ENCODE peak calls at places on chromosomes 11 and 22, in five cellular contexts. C is stimulated activated CD4-positive, alpha-beta T cell treated with anti-CD3 and anti-CD28 coated beads, Interleukin-4, amount 100 ng/mL, for 48 hours; U is astrocyte of the spinal cord; G is kidney; R is NCI-H510A. J is an unnamed sample.

GRCh38 chr11:128825050-128825806 is 41.9 kb downstream of the KCNJ1 start:
- DNase-seq in C (no peak), U (no peak), G (peak; percentile 82), R (no peak), J (no peak)

GRCh38 chr11:68461284-68461861 is 821 bp downstream of the PPP6R3 start:
- DNase-seq in C (no peak), U (peak; percentile 62), G (no peak), R (no peak), J (no peak)

GRCh38 chr11:223026-223789 is 12.9 kb downstream of the SIRT3 start:
- DNase-seq in C (no peak), U (no peak), G (peak; percentile 45), R (no peak), J (no peak)

GRCh38 chr22:34986461-34986977 is 79.4 kb upstream of the ISX start:
- DNase-seq in C (no peak), U (no peak), G (no peak), R (no peak), J (no peak)

GRCh38 chr11:60195923-60196368 is 13.1 kb upstream of the MS4A6A start:
- DNase-seq in C (no peak), U (no peak), G (no peak), R (no peak), J (no peak)

GRCh38 chr11:19083166-19083565 is 22.6 kb upstream of the MRGPRX2 start:
- DNase-seq in C (no peak), U (no peak), G (no peak), R (no peak), J (no peak)

GRCh38 chr11:61715877-61716276 is 35.7 kb downstream of the DAGLA start:
- DNase-seq in C (no peak), U (no peak), G (no peak), R (no peak), J (no peak)

GRCh38 chr22:42621505-42622002 is 6.9 kb upstream of the POLDIP3 start:
- DNase-seq in C (peak; percentile 51), U (peak; percentile 56), G (peak; percentile 91), R (no peak), J (peak; percentile 32)

GRCh38 chr11:123429336-123429735 is 733 bp upstream of the GRAMD1B start:
- DNase-seq in C (no peak), U (peak; percentile 45), G (no peak), R (no peak), J (no peak)

GRCh38 chr22:17086301-17086700 is 1.5 kb downstream of the IL17RA start:
- DNase-seq in C (no peak), U (no peak), G (no peak), R (no peak), J (no peak)

GRCh38 chr22:21003782-21004181 is 1.9 kb upstream of the THAP7 start:
- DNase-seq in C (no peak), U (no peak), G (peak; percentile 33), R (no peak), J (no peak)

GRCh38 chr22:37259540-37260029 is 15.5 kb upstream of the RAC2 start:
- DNase-seq in C (no peak), U (peak; percentile 52), G (no peak), R (no peak), J (no peak)

GRCh38 chr22:20550851-20551744 is 43.7 kb downstream of the MED15 start:
- DNase-seq in C (peak; percentile 47), U (peak; percentile 71), G (no peak), R (no peak), J (no peak)

GRCh38 chr11:45318516-45318915 is 32.4 kb upstream of the SYT13 start:
- DNase-seq in C (no peak), U (no peak), G (no peak), R (no peak), J (no peak)

GRCh38 chr22:50009251-50009650 is 3.3 kb downstream of the IL17REL start:
- DNase-seq in C (no peak), U (no peak), G (peak; percentile 72), R (no peak), J (no peak)

GRCh38 chr22:22683668-22684361 is 39.4 kb downstream of the GGTLC2 start:
- DNase-seq in C (no peak), U (no peak), G (no peak), R (no peak), J (no peak)

GRCh38 chr11:18721576-18722292 is 4.3 kb downstream of the IGSF22 start:
- DNase-seq in C (peak; percentile 40), U (peak; percentile 31), G (peak; percentile 85), R (peak; percentile 30), J (peak; percentile 38)

GRCh38 chr11:62201376-62201775 is 7.1 kb upstream of the SCGB2A1 start:
- DNase-seq in C (no peak), U (no peak), G (no peak), R (no peak), J (no peak)

GRCh38 chr22:17563936-17564391 is 666 bp downstream of the SLC25A18 start:
- DNase-seq in C (no peak), U (peak; percentile 30), G (peak; percentile 25), R (no peak), J (no peak)

GRCh38 chr11:78192223-78192719 is 3.6 kb downstream of the USP35 start:
- DNase-seq in C (no peak), U (no peak), G (no peak), R (no peak), J (no peak)

GRCh38 chr11:2813141-2813908 is 72.2 kb downstream of the CDKN1C start:
- DNase-seq in C (no peak), U (peak; percentile 78), G (peak; percentile 81), R (no peak), J (no peak)

GRCh38 chr11:43959321-43959995 is 17.0 kb downstream of the C11orf96 start:
- DNase-seq in C (no peak), U (no peak), G (no peak), R (no peak), J (no peak)

GRCh38 chr11:72683782-72684200 is 9.6 kb upstream of the PDE2A start:
- DNase-seq in C (peak; percentile 68), U (peak; percentile 43), G (peak; percentile 82), R (no peak), J (peak; percentile 49)

GRCh38 chr11:129998905-129999304 is 3.7 kb downstream of the PRDM10 start:
- DNase-seq in C (no peak), U (no peak), G (no peak), R (no peak), J (no peak)

GRCh38 chr11:65133724-65134123 is 595 bp downstream of the SYVN1 start:
- DNase-seq in C (no peak), U (no peak), G (peak; percentile 81), R (no peak), J (no peak)

J was measured in activated T-helper 1 cell treated with anti-CD3 and anti-CD28 coated beads, Interleukin-12 subunit alpha, Interleukin-12 subunit beta, Interleukin-2, Interleukin-4 antibody, amounts not matched to agents 30 ng/mL and 10 ng/mL and 1 ng/mL, durations not matched to agents 14 hours and 24 hours and 36 hours.